ENCODE peak calls at places on chromosomes 3 and 15, in five cellular contexts. D is GM04503; V is activated naive CD8-positive, alpha-beta T cell treated with anti-CD3 and anti-CD28 coated beads, Interleukin-2, amount 10 ng/mL, durations not matched to agents 7 days and 5 days; B is NCI-H69; Q is activated CD4-positive, alpha-beta T cell treated with anti-CD3 and anti-CD28 coated beads, Interleukin-2, amount 10 ng/mL, durations not matched to agents 24 days and 14 days. F is an unnamed sample.

GRCh38 chr3:149816986-149817385 is 4.0 kb downstream of the RNF13 start:
- DNase-seq in D (peak; percentile 15), V (no peak), B (no peak), Q (no peak), F (no peak)

GRCh38 chr3:137764001-137764433 is at the start of gene SOX14:
- DNase-seq in D (no peak), V (peak; percentile 29), B (no peak), Q (no peak), F (peak; percentile 38)

GRCh38 chr3:182248349-182248880 is 536.7 kb downstream of the SOX2 start:
- DNase-seq in D (no peak), V (no peak), B (peak; percentile 66), Q (no peak), F (peak; percentile 5)

GRCh38 chr15:38611228-38611627 is 46.6 kb upstream of the RASGRP1 start:
- DNase-seq in D (no peak), V (peak; percentile 46), B (no peak), Q (peak; percentile 85), F (no peak)

GRCh38 chr15:79037848-79038247 is 52.7 kb downstream of the RASGRF1 start:
- DNase-seq in D (no peak), V (no peak), B (no peak), Q (no peak), F (no peak)

GRCh38 chr3:47685037-47685436 is 96.7 kb downstream of the SMARCC1 start:
- DNase-seq in D (no peak), V (no peak), B (no peak), Q (no peak), F (no peak)

GRCh38 chr3:30611613-30612421 is 5.4 kb downstream of the TGFBR2 start:
- DNase-seq in D (peak; percentile 33), V (no peak), B (peak; percentile 2), Q (peak; percentile 74), F (no peak)

GRCh38 chr3:10855083-10855870 is 39.2 kb downstream of the SLC6A11 start:
- DNase-seq in D (no peak), V (no peak), B (no peak), Q (no peak), F (no peak)

GRCh38 chr3:170414202-170414663 is 4.4 kb upstream of the CLDN11 start:
- DNase-seq in D (peak; percentile 96), V (no peak), B (peak; percentile 87), Q (peak; percentile 83), F (no peak)

GRCh38 chr3:62875103-62876002 is at the start of gene CADPS:
- DNase-seq in D (no peak), V (peak; percentile 24), B (peak; percentile 89), Q (no peak), F (no peak)

GRCh38 chr3:120153294-120153693 is 59.0 kb upstream of the GSK3B start:
- DNase-seq in D (peak; percentile 95), V (no peak), B (peak; percentile 48), Q (no peak), F (no peak)

GRCh38 chr3:122975924-122976293 is 51.7 kb downstream of the SEMA5B start:
- DNase-seq in D (no peak), V (peak; percentile 45), B (no peak), Q (peak; percentile 70), F (no peak)

GRCh38 chr3:35929158-35929557 is 289.8 kb downstream of the ARPP21 start:
- DNase-seq in D (no peak), V (no peak), B (no peak), Q (no peak), F (no peak)

GRCh38 chr3:22979581-22979980 is 223.5 kb upstream of the UBE2E2 start:
- DNase-seq in D (no peak), V (no peak), B (no peak), Q (no peak), F (no peak)

GRCh38 chr3:48125026-48125704 is 63.1 kb downstream of the CDC25A start:
- DNase-seq in D (no peak), V (no peak), B (no peak), Q (no peak), F (no peak)

GRCh38 chr3:114383875-114384557 is 90.2 kb downstream of the TIGIT start:
- DNase-seq in D (peak; percentile 39), V (peak; percentile 62), B (peak; percentile 71), Q (peak; percentile 89), F (peak; percentile 68)

GRCh38 chr15:98177950-98178848 is 217.7 kb downstream of the ARRDC4 start:
- DNase-seq in D (peak; percentile 21), V (no peak), B (peak; percentile 35), Q (peak; percentile 86), F (peak; percentile 18)

GRCh38 chr15:34584321-34584668 is 844 bp upstream of the GOLGA8B start:
- DNase-seq in D (no peak), V (no peak), B (peak; percentile 9), Q (no peak), F (no peak)

GRCh38 chr15:90219421-90220141 is 14.2 kb downstream of the CIB1 start:
- DNase-seq in D (no peak), V (peak; percentile 80), B (peak; percentile 22), Q (peak; percentile 83), F (peak; percentile 67)

GRCh38 chr3:137709011-137709601 is 55.0 kb upstream of the SOX14 start:
- DNase-seq in D (no peak), V (no peak), B (peak; percentile 1), Q (no peak), F (no peak)

GRCh38 chr3:186790261-186790981 is 7.0 kb downstream of the EIF4A2 start:
- DNase-seq in D (no peak), V (no peak), B (peak; percentile 52), Q (no peak), F (no peak)

GRCh38 chr3:30302027-30302426 is 304.4 kb upstream of the TGFBR2 start:
- DNase-seq in D (no peak), V (no peak), B (no peak), Q (peak; percentile 66), F (no peak)

GRCh38 chr3:160773722-160774121 is 17.7 kb downstream of the PPM1L start:
- DNase-seq in D (no peak), V (no peak), B (no peak), Q (no peak), F (no peak)

GRCh38 chr3:187610926-187611545 is 59.2 kb downstream of the SST start:
- DNase-seq in D (peak; percentile 72), V (no peak), B (no peak), Q (no peak), F (no peak)

GRCh38 chr15:74328331-74329056 is 39.0 kb downstream of the CYP11A1 start:
- DNase-seq in D (no peak), V (peak; percentile 55), B (peak; percentile 92), Q (no peak), F (no peak)

GRCh38 chr3:122674339-122674738 is 6.3 kb upstream of the PARP14 start:
- DNase-seq in D (no peak), V (no peak), B (no peak), Q (no peak), F (no peak)

GRCh38 chr3:67863869-67864268 is 209.5 kb upstream of the SUCLG2 start:
- DNase-seq in D (no peak), V (no peak), B (peak; percentile 36), Q (no peak), F (no peak)

GRCh38 chr15:63763476-63764123 is 70.1 kb downstream of the HERC1 start:
- DNase-seq in D (no peak), V (no peak), B (no peak), Q (peak; percentile 64), F (no peak)

GRCh38 chr3:148790370-148790769 is 37.2 kb upstream of the CPB1 start:
- DNase-seq in D (no peak), V (no peak), B (no peak), Q (no peak), F (no peak)

F was measured in left colon.